ENCODE peak calls at places on chromosomes 6 and 20, in six cellular contexts. W, S, J, N, C and Y are unnamed samples.

GRCh38 chr6:112150363-112150762 is 63.0 kb downstream of the FAM229B start:
- DNase-seq in C (no peak), N (no peak), S (no peak), W (peak), J (no peak), Y (no peak)

GRCh38 chr6:152727507-152727906 is 23.1 kb upstream of the VIP start:
- DNase-seq in S (no peak), C (no peak), W (no peak), N (no peak), J (no peak), Y (no peak)

GRCh38 chr20:18734525-18735189 is 78.9 kb upstream of the SCP2D1 start:
- DNase-seq in W (peak), J (no peak), N (no peak), S (no peak), C (no peak), Y (no peak)

GRCh38 chr20:9072741-9073310 is 3.9 kb downstream of the PLCB4 start:
- DNase-seq in W (peak), S (no peak), N (no peak), J (no peak), C (no peak), Y (no peak)

GRCh38 chr6:107539409-107539808 is 49.5 kb downstream of the SOBP start:
- DNase-seq in W (peak), N (no peak), J (no peak), C (no peak), S (no peak), Y (no peak)

GRCh38 chr6:109834595-109835437 is 143.3 kb upstream of the GPR6 start:
- DNase-seq in C (no peak), N (no peak), S (no peak), W (no peak), J (no peak), Y (no peak)

GRCh38 chr6:7062445-7063162 is 45.2 kb upstream of the RREB1 start:
- DNase-seq in J (no peak), N (no peak), C (no peak), W (no peak), S (no peak), Y (no peak)

GRCh38 chr6:131761061-131761761 is 46.6 kb upstream of the ENPP1 start:
- DNase-seq in N (no peak), C (no peak), W (no peak), J (no peak), S (no peak), Y (no peak)

GRCh38 chr6:89963391-89963790 is 69.1 kb downstream of the GJA10 start:
- DNase-seq in S (no peak), N (no peak), W (no peak), C (no peak), J (no peak), Y (no peak)

GRCh38 chr20:22223251-22223650 is 361.1 kb downstream of the FOXA2 start:
- DNase-seq in C (no peak), J (no peak), W (no peak), S (no peak), N (no peak), Y (no peak)

GRCh38 chr20:63067266-63067635 is 60.5 kb upstream of the BHLHE23 start:
- DNase-seq in W (no peak), S (no peak), N (no peak), C (no peak), J (no peak), Y (no peak)